ENCODE peak calls at places on chromosomes 6 and 20, in seven cellular contexts. One of them, this sample, is unnamed.

GRCh38 chr6:112480551-112480950 is 133.4 kb downstream of the RFPL4B start:
- DNase-seq in NCI-H1105 treated with DMSO at 0.1 percent for 48 hours: no peak
- DNase-seq in heart right ventricle: no peak
- DNase-seq in HT1080: peak
- DNase-seq in RPMI7951: peak
- DNase-seq in SJSA1: no peak
- DNase-seq in globus pallidus: no peak
- DNase-seq in this sample: no peak

GRCh38 chr20:36881888-36882287 is 6.0 kb downstream of the TLDC2 start:
- DNase-seq in SJSA1: no peak
- DNase-seq in globus pallidus: no peak
- DNase-seq in RPMI7951: no peak
- DNase-seq in heart right ventricle: no peak
- DNase-seq in HT1080: peak
- DNase-seq in NCI-H1105 treated with DMSO at 0.1 percent for 48 hours: no peak
- DNase-seq in this sample: no peak

GRCh38 chr6:33958863-33959651 is 155.3 kb upstream of the MLN start:
- DNase-seq in heart right ventricle: no peak
- DNase-seq in SJSA1: no peak
- DNase-seq in NCI-H1105 treated with DMSO at 0.1 percent for 48 hours: no peak
- DNase-seq in globus pallidus: no peak
- DNase-seq in HT1080: no peak
- DNase-seq in RPMI7951: no peak
- DNase-seq in this sample: no peak

GRCh38 chr20:46509523-46509922 is 3.8 kb downstream of the ZNF334 start:
- DNase-seq in NCI-H1105 treated with DMSO at 0.1 percent for 48 hours: no peak
- DNase-seq in RPMI7951: no peak
- DNase-seq in heart right ventricle: no peak
- DNase-seq in SJSA1: no peak
- DNase-seq in globus pallidus: no peak
- DNase-seq in HT1080: no peak
- DNase-seq in this sample: no peak

GRCh38 chr20:24256307-24256706 is 213.1 kb upstream of the SYNDIG1 start:
- DNase-seq in heart right ventricle: no peak
- DNase-seq in globus pallidus: no peak
- DNase-seq in RPMI7951: no peak
- DNase-seq in HT1080: no peak
- DNase-seq in SJSA1: no peak
- DNase-seq in NCI-H1105 treated with DMSO at 0.1 percent for 48 hours: no peak
- DNase-seq in this sample: no peak

GRCh38 chr6:138722425-138723371 is 50.9 kb upstream of the CCDC28A start:
- DNase-seq in heart right ventricle: no peak
- DNase-seq in NCI-H1105 treated with DMSO at 0.1 percent for 48 hours: no peak
- DNase-seq in RPMI7951: peak
- DNase-seq in globus pallidus: peak
- DNase-seq in SJSA1: no peak
- DNase-seq in HT1080: peak
- DNase-seq in this sample: no peak

GRCh38 chr6:75458895-75459294 is 34.7 kb downstream of the FILIP1 start:
- DNase-seq in globus pallidus: no peak
- DNase-seq in NCI-H1105 treated with DMSO at 0.1 percent for 48 hours: no peak
- DNase-seq in RPMI7951: no peak
- DNase-seq in heart right ventricle: no peak
- DNase-seq in SJSA1: no peak
- DNase-seq in HT1080: no peak
- DNase-seq in this sample: no peak

GRCh38 chr20:59559024-59559817 is 45.1 kb upstream of the PHACTR3 start:
- DNase-seq in globus pallidus: no peak
- DNase-seq in RPMI7951: no peak
- DNase-seq in HT1080: no peak
- DNase-seq in SJSA1: no peak
- DNase-seq in NCI-H1105 treated with DMSO at 0.1 percent for 48 hours: no peak
- DNase-seq in heart right ventricle: no peak
- DNase-seq in this sample: no peak

GRCh38 chr6:32645047-32645703 is 8.0 kb downstream of the HLA-DQA1 start:
- DNase-seq in globus pallidus: no peak
- DNase-seq in HT1080: no peak
- DNase-seq in SJSA1: no peak
- DNase-seq in RPMI7951: no peak
- DNase-seq in NCI-H1105 treated with DMSO at 0.1 percent for 48 hours: no peak
- DNase-seq in heart right ventricle: no peak
- DNase-seq in this sample: no peak

GRCh38 chr20:48705208-48706115 is 122.3 kb downstream of the PREX1 start:
- DNase-seq in globus pallidus: no peak
- DNase-seq in HT1080: no peak
- DNase-seq in SJSA1: no peak
- DNase-seq in heart right ventricle: no peak
- DNase-seq in RPMI7951: no peak
- DNase-seq in NCI-H1105 treated with DMSO at 0.1 percent for 48 hours: no peak
- DNase-seq in this sample: no peak

GRCh38 chr6:109526905-109527628 is 44.0 kb upstream of the ZBTB24 start:
- DNase-seq in heart right ventricle: peak
- DNase-seq in globus pallidus: peak
- DNase-seq in NCI-H1105 treated with DMSO at 0.1 percent for 48 hours: peak
- DNase-seq in RPMI7951: peak
- DNase-seq in HT1080: peak
- DNase-seq in SJSA1: peak
- DNase-seq in this sample: no peak

GRCh38 chr6:98824163-98824906 is 10.0 kb upstream of the POU3F2 start:
- DNase-seq in globus pallidus: peak
- DNase-seq in NCI-H1105 treated with DMSO at 0.1 percent for 48 hours: no peak
- DNase-seq in HT1080: no peak
- DNase-seq in SJSA1: no peak
- DNase-seq in heart right ventricle: no peak
- DNase-seq in RPMI7951: no peak
- DNase-seq in this sample: no peak

GRCh38 chr6:43673444-43674063 is 14.0 kb downstream of the MRPS18A start:
- DNase-seq in globus pallidus: peak
- DNase-seq in SJSA1: no peak
- DNase-seq in RPMI7951: no peak
- DNase-seq in heart right ventricle: no peak
- DNase-seq in NCI-H1105 treated with DMSO at 0.1 percent for 48 hours: no peak
- DNase-seq in HT1080: no peak
- DNase-seq in this sample: no peak

This sample was measured in thoracic aorta.